ENCODE peak calls at places on chromosomes 12 and 14, in four cellular contexts. One of them, this sample, is unnamed.

GRCh38 chr12:93979189-93979588 is 169.2 kb upstream of the PLXNC1 start:
- DNase-seq in tibial nerve: no peak
- DNase-seq in mammary epithelial cell: peak; percentile 24
- DNase-seq in CD8-positive, alpha-beta T cell: peak; percentile 18
- DNase-seq in this sample: no peak

GRCh38 chr12:131118366-131118765 is 164.7 kb downstream of the ADGRD1 start:
- DNase-seq in tibial nerve: no peak
- DNase-seq in mammary epithelial cell: no peak
- DNase-seq in CD8-positive, alpha-beta T cell: no peak
- DNase-seq in this sample: no peak

GRCh38 chr14:92397839-92398564 is 75.0 kb downstream of the SLC24A4 start:
- DNase-seq in tibial nerve: no peak
- DNase-seq in mammary epithelial cell: no peak
- DNase-seq in CD8-positive, alpha-beta T cell: no peak
- DNase-seq in this sample: no peak

GRCh38 chr12:90543841-90544240 is 411.1 kb downstream of the CCER1 start:
- DNase-seq in tibial nerve: no peak
- DNase-seq in mammary epithelial cell: no peak
- DNase-seq in CD8-positive, alpha-beta T cell: no peak
- DNase-seq in this sample: no peak

GRCh38 chr12:18430425-18431048 is 169.2 kb downstream of the PIK3C2G start:
- DNase-seq in tibial nerve: peak; percentile 12
- DNase-seq in mammary epithelial cell: peak; percentile 38
- DNase-seq in CD8-positive, alpha-beta T cell: no peak
- DNase-seq in this sample: no peak

GRCh38 chr12:20109667-20110066 is 258.7 kb upstream of the PDE3A start:
- DNase-seq in tibial nerve: no peak
- DNase-seq in mammary epithelial cell: no peak
- DNase-seq in CD8-positive, alpha-beta T cell: no peak
- DNase-seq in this sample: no peak

GRCh38 chr12:26750531-26751171 is 82.3 kb downstream of the ITPR2 start:
- DNase-seq in tibial nerve: no peak
- DNase-seq in mammary epithelial cell: no peak
- DNase-seq in CD8-positive, alpha-beta T cell: no peak
- DNase-seq in this sample: no peak

GRCh38 chr12:76375939-76376338 is 27.7 kb upstream of the BBS10 start:
- DNase-seq in tibial nerve: no peak
- DNase-seq in mammary epithelial cell: no peak
- DNase-seq in CD8-positive, alpha-beta T cell: no peak
- DNase-seq in this sample: no peak

GRCh38 chr12:79108962-79109361 is 244.4 kb downstream of the SYT1 start:
- DNase-seq in tibial nerve: no peak
- DNase-seq in mammary epithelial cell: no peak
- DNase-seq in CD8-positive, alpha-beta T cell: no peak
- DNase-seq in this sample: no peak

GRCh38 chr12:62600038-62600437 is 133.4 kb downstream of the MON2 start:
- DNase-seq in tibial nerve: no peak
- DNase-seq in mammary epithelial cell: no peak
- DNase-seq in CD8-positive, alpha-beta T cell: no peak
- DNase-seq in this sample: no peak
- TF ChIP-seq CTCF in tibial nerve: no peak
- TF ChIP-seq CTCF in mammary epithelial cell: peak; percentile 24
- TF ChIP-seq CTCF in CD8-positive, alpha-beta T cell: no peak
- TF ChIP-seq CTCF in this sample: no peak

DNA sequence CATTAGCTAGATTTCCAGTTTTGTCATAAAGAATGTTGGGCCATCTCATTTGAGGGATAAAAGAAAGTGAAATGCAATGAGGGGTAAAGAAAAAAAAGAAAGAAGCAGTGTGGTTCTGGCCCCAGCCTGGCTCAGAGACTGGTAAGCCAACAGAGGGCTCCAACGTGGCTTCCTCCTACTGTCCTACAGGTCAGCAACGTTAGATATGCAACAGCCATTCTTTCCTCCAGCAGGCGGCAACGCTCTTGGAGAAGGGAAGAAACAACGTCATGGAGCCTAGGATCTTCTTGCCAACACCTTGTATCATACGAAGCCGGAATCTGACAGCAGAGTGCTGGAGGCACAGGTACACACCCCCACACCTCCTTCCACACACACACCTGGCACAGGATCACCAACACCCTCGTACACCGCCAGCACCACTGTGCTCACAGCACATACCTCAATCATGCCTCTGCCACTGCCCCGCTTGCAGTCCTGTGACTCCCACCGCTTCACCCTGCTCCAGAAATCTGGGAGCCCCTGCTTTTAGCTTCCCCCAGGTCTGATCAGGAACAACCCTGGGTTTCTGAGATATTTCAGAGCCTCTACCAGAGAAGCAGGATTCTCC is 102.8 kb downstream of the RPAP3 start:
- DNase-seq in tibial nerve: no peak
- DNase-seq in mammary epithelial cell: no peak
- DNase-seq in CD8-positive, alpha-beta T cell: no peak
- DNase-seq in this sample: no peak
- TF ChIP-seq CTCF in tibial nerve: no peak
- TF ChIP-seq CTCF in mammary epithelial cell: peak; percentile 11
- TF ChIP-seq CTCF in CD8-positive, alpha-beta T cell: no peak
- TF ChIP-seq CTCF in this sample: no peak

GRCh38 chr12:96714199-96714598 is 192.9 kb upstream of the NEDD1 start:
- DNase-seq in tibial nerve: no peak
- DNase-seq in mammary epithelial cell: no peak
- DNase-seq in CD8-positive, alpha-beta T cell: no peak
- DNase-seq in this sample: no peak
- TF ChIP-seq CTCF in tibial nerve: no peak
- TF ChIP-seq CTCF in mammary epithelial cell: no peak
- TF ChIP-seq CTCF in CD8-positive, alpha-beta T cell: no peak
- TF ChIP-seq CTCF in this sample: no peak

GRCh38 chr14:55721353-55721752 is 141.3 kb downstream of the KTN1 start:
- DNase-seq in tibial nerve: no peak
- DNase-seq in mammary epithelial cell: peak; percentile 92
- DNase-seq in CD8-positive, alpha-beta T cell: no peak
- DNase-seq in this sample: no peak
- TF ChIP-seq CTCF in tibial nerve: no peak
- TF ChIP-seq CTCF in mammary epithelial cell: peak; percentile 5
- TF ChIP-seq CTCF in CD8-positive, alpha-beta T cell: no peak
- TF ChIP-seq CTCF in this sample: no peak

GRCh38 chr14:50106178-50106577 is 10.2 kb downstream of the VCPKMT start:
- DNase-seq in tibial nerve: no peak
- DNase-seq in mammary epithelial cell: no peak
- DNase-seq in CD8-positive, alpha-beta T cell: no peak
- DNase-seq in this sample: no peak
- TF ChIP-seq CTCF in tibial nerve: no peak
- TF ChIP-seq CTCF in mammary epithelial cell: no peak
- TF ChIP-seq CTCF in CD8-positive, alpha-beta T cell: no peak
- TF ChIP-seq CTCF in this sample: no peak

DNA sequence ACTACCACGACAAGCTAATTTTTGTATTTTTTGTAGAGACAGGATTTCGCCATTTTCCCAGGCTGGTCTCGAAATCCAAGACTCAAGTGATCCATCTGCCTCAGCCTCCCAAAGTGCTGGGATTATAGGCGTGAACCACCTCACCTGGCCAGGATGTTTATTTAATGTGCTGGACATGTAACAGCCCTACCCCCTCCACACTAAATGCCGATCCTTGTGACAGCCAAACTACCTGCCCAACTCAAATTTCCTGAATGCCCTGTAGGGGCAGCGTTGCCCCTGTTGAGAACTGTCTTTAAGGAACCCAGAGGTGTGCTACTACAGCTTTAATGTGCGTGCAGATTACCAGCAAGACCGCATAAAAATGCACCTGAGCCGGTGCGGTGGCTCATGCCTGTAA is 48.1 kb downstream of the KCNK13 start:
- DNase-seq in tibial nerve: no peak
- DNase-seq in mammary epithelial cell: no peak
- DNase-seq in CD8-positive, alpha-beta T cell: no peak
- DNase-seq in this sample: no peak
- TF ChIP-seq CTCF in tibial nerve: no peak
- TF ChIP-seq CTCF in mammary epithelial cell: peak; percentile 39
- TF ChIP-seq CTCF in CD8-positive, alpha-beta T cell: no peak
- TF ChIP-seq CTCF in this sample: no peak

DNA sequence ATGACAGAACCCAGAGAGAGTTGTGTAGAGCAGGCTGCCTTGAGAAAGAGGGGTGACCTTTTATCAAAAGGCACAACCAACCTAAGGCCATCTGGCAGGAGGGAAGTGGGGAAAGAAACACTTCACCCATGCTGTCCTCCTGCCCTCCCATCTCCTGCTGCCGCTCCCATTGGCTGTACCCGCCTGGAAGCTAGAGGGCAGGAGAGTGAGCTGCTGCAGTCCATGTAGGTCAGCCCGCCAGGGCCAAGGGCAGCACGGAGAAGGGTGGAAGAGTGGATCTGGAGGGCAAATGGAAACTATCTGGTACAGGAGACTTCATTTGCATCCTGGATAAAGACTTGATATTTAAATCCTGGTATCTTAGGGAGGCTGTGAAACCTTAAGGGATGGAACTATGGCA is 11.5 kb upstream of the CABP1 start:
- DNase-seq in tibial nerve: no peak
- DNase-seq in mammary epithelial cell: no peak
- DNase-seq in CD8-positive, alpha-beta T cell: no peak
- DNase-seq in this sample: no peak
- TF ChIP-seq CTCF in tibial nerve: no peak
- TF ChIP-seq CTCF in mammary epithelial cell: no peak
- TF ChIP-seq CTCF in CD8-positive, alpha-beta T cell: no peak
- TF ChIP-seq CTCF in this sample: no peak

GRCh38 chr14:96098309-96098998 is 59.3 kb downstream of the C14orf132 start:
- DNase-seq in tibial nerve: no peak
- DNase-seq in mammary epithelial cell: peak; percentile 46
- DNase-seq in CD8-positive, alpha-beta T cell: no peak
- DNase-seq in this sample: peak; percentile 69
- TF ChIP-seq CTCF in tibial nerve: peak; percentile 33
- TF ChIP-seq CTCF in mammary epithelial cell: peak; percentile 78
- TF ChIP-seq CTCF in CD8-positive, alpha-beta T cell: no peak
- TF ChIP-seq CTCF in this sample: peak; percentile 21

GRCh38 chr12:57031228-57031670 is 14.9 kb upstream of the TAC3 start:
- DNase-seq in tibial nerve: no peak
- DNase-seq in mammary epithelial cell: peak; percentile 80
- DNase-seq in CD8-positive, alpha-beta T cell: no peak
- DNase-seq in this sample: no peak
- TF ChIP-seq CTCF in tibial nerve: no peak
- TF ChIP-seq CTCF in mammary epithelial cell: peak; percentile 3
- TF ChIP-seq CTCF in CD8-positive, alpha-beta T cell: no peak
- TF ChIP-seq CTCF in this sample: no peak

DNA sequence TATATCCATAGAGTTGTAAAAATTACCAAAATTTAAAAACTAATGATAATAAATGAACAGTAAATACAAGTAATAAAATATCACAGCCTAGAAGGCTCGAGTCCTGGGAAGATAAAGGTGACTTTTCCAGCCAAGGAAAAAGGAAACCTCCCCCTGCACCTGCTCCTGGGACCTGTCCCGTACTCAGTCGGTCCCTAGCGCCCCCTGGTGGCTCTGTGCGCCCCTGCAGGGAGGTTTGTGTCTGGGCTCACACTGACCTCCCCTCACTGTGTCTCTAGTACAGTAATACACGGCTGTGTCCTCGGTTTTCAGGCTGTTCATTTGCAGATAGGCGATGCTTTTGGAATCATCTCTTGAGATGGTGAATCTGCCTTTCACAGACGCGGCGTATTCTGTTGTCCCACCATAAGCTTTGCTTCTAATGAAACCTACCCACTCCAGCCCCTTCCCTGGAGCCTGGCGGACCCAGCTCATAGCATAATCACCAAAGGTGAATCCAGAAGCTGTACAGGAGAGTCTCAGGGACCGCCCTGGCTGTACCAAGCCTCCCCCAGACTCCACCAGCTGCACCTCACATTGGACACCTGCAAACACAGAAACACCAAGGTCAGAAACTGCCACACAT is 1030.4 kb downstream of the TMEM121 start:
- DNase-seq in tibial nerve: no peak
- DNase-seq in mammary epithelial cell: no peak
- DNase-seq in CD8-positive, alpha-beta T cell: peak; percentile 78
- DNase-seq in this sample: no peak
- TF ChIP-seq CTCF in tibial nerve: no peak
- TF ChIP-seq CTCF in mammary epithelial cell: peak; percentile 35
- TF ChIP-seq CTCF in CD8-positive, alpha-beta T cell: peak; percentile 98
- TF ChIP-seq CTCF in this sample: no peak